ENCODE peak calls at places on chromosomes 4 and X, in five cellular contexts. One of them, this sample, is unnamed.

GRCh38 chr4:79638735-79639134 is 230.7 kb upstream of the GK2 start:
- DNase-seq in suprapubic skin: no peak
- DNase-seq in stimulated activated CD4-positive, alpha-beta T cell treated with anti-CD3 and anti-CD28 coated beads, Interleukin-4, amount 100 ng/mL, for 24 hours: no peak
- DNase-seq in prostate gland: no peak
- DNase-seq in GM12865: no peak
- DNase-seq in this sample: no peak

GRCh38 chr4:24856586-24856985 is 56.3 kb downstream of the CCDC149 start:
- DNase-seq in GM12865: peak; percentile 75
- DNase-seq in suprapubic skin: no peak
- DNase-seq in prostate gland: no peak
- DNase-seq in stimulated activated CD4-positive, alpha-beta T cell treated with anti-CD3 and anti-CD28 coated beads, Interleukin-4, amount 100 ng/mL, for 24 hours: no peak
- DNase-seq in this sample: no peak

GRCh38 chrX:51395474-51395806 is 62.8 kb downstream of the NUDT10 start:
- DNase-seq in GM12865: no peak
- DNase-seq in suprapubic skin: no peak
- DNase-seq in prostate gland: no peak
- DNase-seq in stimulated activated CD4-positive, alpha-beta T cell treated with anti-CD3 and anti-CD28 coated beads, Interleukin-4, amount 100 ng/mL, for 24 hours: no peak
- DNase-seq in this sample: no peak

GRCh38 chr4:144818136-144818535 is 172.2 kb downstream of the HHIP start:
- DNase-seq in GM12865: no peak
- DNase-seq in stimulated activated CD4-positive, alpha-beta T cell treated with anti-CD3 and anti-CD28 coated beads, Interleukin-4, amount 100 ng/mL, for 24 hours: no peak
- DNase-seq in suprapubic skin: no peak
- DNase-seq in prostate gland: no peak
- DNase-seq in this sample: no peak

GRCh38 chr4:84578540-84579409 is 4.2 kb upstream of the CDS1 start:
- DNase-seq in stimulated activated CD4-positive, alpha-beta T cell treated with anti-CD3 and anti-CD28 coated beads, Interleukin-4, amount 100 ng/mL, for 24 hours: no peak
- DNase-seq in GM12865: peak; percentile 41
- DNase-seq in suprapubic skin: no peak
- DNase-seq in prostate gland: peak; percentile 21
- DNase-seq in this sample: no peak

GRCh38 chrX:109533631-109534030 is 3.0 kb upstream of the NXT2 start:
- DNase-seq in suprapubic skin: no peak
- DNase-seq in stimulated activated CD4-positive, alpha-beta T cell treated with anti-CD3 and anti-CD28 coated beads, Interleukin-4, amount 100 ng/mL, for 24 hours: no peak
- DNase-seq in GM12865: no peak
- DNase-seq in prostate gland: no peak
- DNase-seq in this sample: no peak

GRCh38 chrX:15848576-15848975 is 6.0 kb downstream of the AP1S2 start:
- DNase-seq in stimulated activated CD4-positive, alpha-beta T cell treated with anti-CD3 and anti-CD28 coated beads, Interleukin-4, amount 100 ng/mL, for 24 hours: no peak
- DNase-seq in GM12865: no peak
- DNase-seq in suprapubic skin: no peak
- DNase-seq in prostate gland: no peak
- DNase-seq in this sample: no peak

GRCh38 chr4:102843273-102843672 is 15.9 kb upstream of the UBE2D3 start:
- DNase-seq in suprapubic skin: no peak
- DNase-seq in prostate gland: no peak
- DNase-seq in GM12865: no peak
- DNase-seq in stimulated activated CD4-positive, alpha-beta T cell treated with anti-CD3 and anti-CD28 coated beads, Interleukin-4, amount 100 ng/mL, for 24 hours: no peak
- DNase-seq in this sample: no peak

GRCh38 chr4:15162465-15163283 is 160.4 kb downstream of the CPEB2 start:
- DNase-seq in suprapubic skin: no peak
- DNase-seq in GM12865: peak; percentile 56
- DNase-seq in stimulated activated CD4-positive, alpha-beta T cell treated with anti-CD3 and anti-CD28 coated beads, Interleukin-4, amount 100 ng/mL, for 24 hours: no peak
- DNase-seq in prostate gland: no peak
- DNase-seq in this sample: no peak

GRCh38 chr4:125456075-125456474 is 141.3 kb downstream of the FAT4 start:
- DNase-seq in suprapubic skin: no peak
- DNase-seq in GM12865: no peak
- DNase-seq in prostate gland: no peak
- DNase-seq in stimulated activated CD4-positive, alpha-beta T cell treated with anti-CD3 and anti-CD28 coated beads, Interleukin-4, amount 100 ng/mL, for 24 hours: no peak
- DNase-seq in this sample: no peak

GRCh38 chrX:68829594-68830485 is 1.0 kb downstream of the EFNB1 start:
- DNase-seq in GM12865: no peak
- DNase-seq in prostate gland: no peak
- DNase-seq in stimulated activated CD4-positive, alpha-beta T cell treated with anti-CD3 and anti-CD28 coated beads, Interleukin-4, amount 100 ng/mL, for 24 hours: peak; percentile 4
- DNase-seq in suprapubic skin: no peak
- DNase-seq in this sample: no peak

GRCh38 chr4:2937146-2937857 is 25.9 kb downstream of the NOP14 start:
- DNase-seq in prostate gland: peak; percentile 87
- DNase-seq in suprapubic skin: peak; percentile 72
- DNase-seq in stimulated activated CD4-positive, alpha-beta T cell treated with anti-CD3 and anti-CD28 coated beads, Interleukin-4, amount 100 ng/mL, for 24 hours: peak; percentile 42
- DNase-seq in GM12865: peak; percentile 85
- DNase-seq in this sample: no peak

GRCh38 chr4:18214656-18215055 is 193.1 kb upstream of the LCORL start:
- DNase-seq in suprapubic skin: no peak
- DNase-seq in prostate gland: no peak
- DNase-seq in stimulated activated CD4-positive, alpha-beta T cell treated with anti-CD3 and anti-CD28 coated beads, Interleukin-4, amount 100 ng/mL, for 24 hours: no peak
- DNase-seq in GM12865: peak; percentile 35
- DNase-seq in this sample: no peak